ENCODE peak calls at places on chromosome 21, in eight cellular contexts. N, G, K, E, D, Q, P and O are unnamed samples.

GRCh38 chr21:29146726-29147125 is 16.3 kb downstream of the MAP3K7CL start:
- DNase-seq in Q (no peak), D (no peak), G (no peak), N (no peak), P (no peak), K (no peak), E (no peak), O (peak)

GRCh38 chr21:44789880-44790279 is 11.7 kb downstream of the UBE2G2 start:
- DNase-seq in Q (no peak), D (no peak), N (no peak), K (peak), G (no peak), P (peak), E (no peak), O (peak)

GRCh38 chr21:45993210-45994085 is 11.9 kb downstream of the COL6A1 start:
- DNase-seq in Q (no peak), N (no peak), K (peak), P (no peak), D (peak), E (no peak), G (no peak), O (no peak)

GRCh38 chr21:15422761-15423160 is 307.0 kb upstream of the USP25 start:
- DNase-seq in P (peak), D (no peak), G (no peak), Q (no peak), K (no peak), E (no peak), N (peak), O (no peak)

GRCh38 chr21:45891388-45892155 is 90.0 kb upstream of the COL6A1 start:
- DNase-seq in D (peak), N (no peak), K (no peak), E (no peak), P (peak), Q (no peak), G (no peak), O (no peak)

GRCh38 chr21:44872266-44872567 is 1.3 kb downstream of the PTTG1IP start:
- DNase-seq in N (no peak), K (no peak), G (no peak), D (no peak), P (no peak), E (no peak), Q (no peak), O (no peak)

GRCh38 chr21:32122082-32122481 is 156.8 kb downstream of the MIS18A start:
- DNase-seq in G (no peak), D (no peak), K (no peak), E (no peak), P (no peak), N (no peak), Q (no peak), O (no peak)

GRCh38 chr21:29306920-29307319 is 8.2 kb downstream of the BACH1 start:
- DNase-seq in E (no peak), K (no peak), G (no peak), Q (no peak), D (no peak), P (no peak), N (no peak), O (no peak)

GRCh38 chr21:27026501-27026900 is 59.6 kb upstream of the ADAMTS5 start:
- DNase-seq in E (no peak), P (peak), Q (no peak), D (no peak), K (peak), N (no peak), G (no peak), O (no peak)

GRCh38 chr21:32368386-32368785 is 24.4 kb downstream of the URB1 start:
- DNase-seq in N (no peak), G (no peak), Q (no peak), P (peak), D (no peak), E (no peak), K (no peak), O (no peak)

GRCh38 chr21:23968722-23969647 is 1638.3 kb downstream of the MRPL39 start:
- DNase-seq in K (peak), D (no peak), Q (peak), P (peak), N (peak), E (peak), G (no peak), O (peak)

GRCh38 chr21:45846373-45847160 is 135.0 kb upstream of the COL6A1 start:
- DNase-seq in N (peak), P (peak), K (peak), Q (no peak), G (peak), E (no peak), D (no peak), O (no peak)

GRCh38 chr21:33828083-33828482 is 87.5 kb downstream of the ATP5PO start:
- DNase-seq in P (no peak), G (no peak), Q (no peak), N (no peak), E (no peak), K (no peak), D (no peak), O (no peak)

GRCh38 chr21:30444204-30444603 is 4.1 kb downstream of the KRTAP15-1 start:
- DNase-seq in P (no peak), E (no peak), Q (no peak), K (peak), N (no peak), G (no peak), D (no peak), O (no peak)
- H3K4me3 ChIP-seq in P (no peak), E (no peak), Q (no peak), K (no peak), N (no peak), G (no peak), D (no peak), O (no peak)

GRCh38 chr21:34962136-34962535 is 87.0 kb downstream of the RUNX1 start:
- DNase-seq in D (no peak), P (no peak), E (no peak), G (no peak), N (no peak), Q (no peak), K (no peak), O (peak)

GRCh38 chr21:34967509-34968289 is 81.4 kb downstream of the RUNX1 start:
- DNase-seq in K (no peak), Q (no peak), N (no peak), D (no peak), G (no peak), E (no peak), P (peak), O (peak)

GRCh38 chr21:34968414-34969333 is 80.4 kb downstream of the RUNX1 start:
- DNase-seq in D (no peak), G (no peak), K (no peak), E (no peak), P (no peak), Q (no peak), N (no peak), O (peak)

GRCh38 chr21:34962586-34963222 is 86.4 kb downstream of the RUNX1 start:
- DNase-seq in E (no peak), Q (no peak), G (no peak), N (no peak), K (no peak), P (no peak), D (no peak), O (peak)

GRCh38 chr21:34965200-34966174 is 83.6 kb downstream of the RUNX1 start:
- DNase-seq in Q (no peak), E (no peak), K (no peak), G (no peak), P (peak), D (no peak), N (peak), O (peak)
- H3K4me3 ChIP-seq in Q (no peak), E (no peak), K (no peak), G (no peak), P (no peak), D (no peak), N (no peak), O (no peak)

GRCh38 chr21:41703857-41704501 is 62.9 kb downstream of the RIPK4 start:
- DNase-seq in E (no peak), K (no peak), N (no peak), D (no peak), P (no peak), Q (no peak), G (peak), O (no peak)
- H3K4me3 ChIP-seq in E (no peak), K (no peak), N (no peak), D (no peak), P (no peak), Q (no peak), G (no peak), O (no peak)

DNA sequence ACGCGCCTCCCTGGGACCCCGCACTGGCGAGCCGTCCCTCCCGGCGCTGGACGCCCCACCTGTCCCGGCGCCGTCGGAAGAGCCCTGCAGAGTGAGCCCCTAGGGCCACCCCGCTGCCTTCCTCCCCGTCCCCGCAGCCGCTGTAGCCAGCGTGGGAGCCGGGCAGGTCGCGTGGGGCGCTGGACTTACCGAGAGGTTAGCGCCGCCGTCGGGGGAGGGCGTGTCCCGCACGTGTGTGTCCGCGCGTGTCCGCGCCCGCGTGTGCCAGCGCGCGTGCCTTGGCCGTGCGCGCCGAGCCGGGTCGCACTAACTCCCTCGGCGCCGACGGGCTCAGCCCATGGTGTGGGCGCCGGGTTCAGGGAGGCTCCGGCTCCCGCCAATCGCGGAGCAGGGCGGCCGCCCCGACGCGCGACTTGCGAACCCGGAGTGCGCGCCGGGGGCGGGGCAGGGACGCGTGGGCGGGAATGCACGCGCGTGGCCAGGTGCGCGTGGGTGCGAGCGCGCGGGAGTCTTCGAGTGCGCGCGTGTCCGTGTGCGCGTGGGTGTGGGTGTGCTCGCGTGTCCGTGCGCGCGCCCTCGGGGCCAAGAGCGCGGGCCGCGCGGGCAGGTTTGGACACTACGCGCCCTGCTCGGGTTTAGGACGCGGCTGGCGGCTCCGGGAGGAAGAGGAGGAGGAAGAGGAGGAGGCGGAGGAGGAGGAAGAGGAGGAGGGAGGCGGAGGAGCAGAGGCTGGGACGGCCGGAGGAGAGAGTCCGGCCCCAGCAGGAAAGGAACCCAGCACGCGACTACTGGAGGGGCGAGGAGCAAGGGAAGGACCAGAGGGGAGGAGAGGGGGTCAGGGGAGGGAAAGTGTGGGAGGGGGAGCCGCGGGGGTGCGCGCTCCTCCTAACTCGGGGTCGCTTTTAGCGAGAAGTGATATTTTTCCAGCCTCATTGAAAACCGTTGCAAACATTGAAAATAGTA is 145.1 kb upstream of the ETS2 start:
- DNase-seq in E (no peak), N (no peak), Q (peak), P (no peak), D (no peak), K (peak), G (no peak), O (no peak)
- H3K4me3 ChIP-seq in E (peak), N (peak), Q (peak), P (peak), D (peak), K (peak), G (peak), O (peak)